ENCODE peak calls at places on chromosomes 7 and 10, in eight cellular contexts. N is Right ventricle myocardium superior; Q is epithelial cell of esophagus; M is pancreas; C is HEK293T; G is NCI-H1417 treated with DMSO at 0.1 percent for 48 hours; X is NCI-H1092; J is stimulated activated CD4-positive, alpha-beta T cell treated with anti-CD3 and anti-CD28 coated beads, Interleukin-1b, Interleukin-23, amount 100 ng/mL, for 1 hour. F is an unnamed sample.

GRCh38 chr7:18165176-18165575 is 137.5 kb upstream of the PRPS1L1 start:
- DNase-seq in M (no peak), C (no peak), Q (no peak), N (no peak), X (no peak), J (no peak), G (no peak), F (no peak)

GRCh38 chr7:79897166-79897565 is 237.5 kb upstream of the GNAI1 start:
- DNase-seq in N (no peak), M (no peak), Q (no peak), X (no peak), G (no peak), J (no peak), C (no peak), F (no peak)

GRCh38 chr10:124294811-124295770 is 123.6 kb downstream of the OAT start:
- DNase-seq in J (no peak), C (no peak), G (no peak), Q (peak; percentile 94), X (no peak), N (no peak), M (no peak), F (no peak)

GRCh38 chr7:1285556-1286301 is 53.1 kb downstream of the UNCX start:
- DNase-seq in Q (no peak), C (no peak), X (no peak), N (peak; percentile 27), J (no peak), M (no peak), G (no peak), F (no peak)

GRCh38 chr7:294440-295154 is 4.6 kb downstream of the FOXL3 start:
- DNase-seq in Q (no peak), C (no peak), G (no peak), N (no peak), M (no peak), X (no peak), J (no peak), F (no peak)

GRCh38 chr7:130910949-130911944 is 177.2 kb upstream of the KLF14 start:
- DNase-seq in M (no peak), C (no peak), N (no peak), Q (peak; percentile 76), X (no peak), J (no peak), G (no peak), F (no peak)

GRCh38 chr10:126917975-126918908 is 13.0 kb downstream of the DOCK1 start:
- DNase-seq in G (no peak), J (no peak), X (no peak), Q (no peak), N (no peak), C (no peak), M (no peak), F (no peak)

GRCh38 chr7:134307320-134307719 is 9.4 kb downstream of the SLC35B4 start:
- DNase-seq in X (no peak), G (no peak), J (no peak), Q (no peak), M (no peak), C (no peak), N (no peak), F (peak; percentile 41)

GRCh38 chr7:42893341-42894242 is 18.3 kb downstream of the C7orf25 start:
- DNase-seq in G (no peak), Q (no peak), X (peak; percentile 35), N (no peak), J (no peak), M (no peak), C (no peak), F (no peak)

GRCh38 chr10:86248062-86248461 is 118.5 kb downstream of the GRID1 start:
- DNase-seq in G (no peak), J (no peak), C (no peak), M (no peak), Q (no peak), N (no peak), X (no peak), F (no peak)

GRCh38 chr10:6498771-6499170 is 81.3 kb downstream of the PRKCQ start:
- DNase-seq in X (no peak), N (no peak), J (no peak), Q (peak; percentile 45), M (no peak), C (no peak), G (no peak), F (no peak)

GRCh38 chr10:11387044-11387443 is 224.4 kb downstream of the USP6NL start:
- DNase-seq in C (no peak), X (no peak), G (no peak), N (no peak), Q (no peak), M (no peak), J (no peak), F (no peak)

GRCh38 chr7:7352845-7353244 is 170.5 kb downstream of the C1GALT1 start:
- DNase-seq in X (no peak), C (no peak), Q (peak; percentile 84), J (no peak), N (no peak), M (no peak), G (no peak), F (no peak)

GRCh38 chr10:104614245-104614831 is 26.8 kb upstream of the SORCS3 start:
- DNase-seq in Q (peak; percentile 54), M (no peak), C (peak; percentile 65), N (no peak), X (no peak), J (no peak), G (no peak), F (peak; percentile 4)

GRCh38 chr10:93991596-93992284 is 2.0 kb upstream of the PLCE1 start:
- DNase-seq in G (no peak), X (no peak), J (no peak), M (peak; percentile 49), N (peak; percentile 61), C (peak; percentile 47), Q (peak; percentile 55), F (peak; percentile 61)

GRCh38 chr10:86314616-86315520 is 51.7 kb downstream of the GRID1 start:
- DNase-seq in X (no peak), M (no peak), N (no peak), C (no peak), Q (no peak), J (no peak), G (no peak), F (no peak)

GRCh38 chr7:143225047-143225446 is 3.2 kb downstream of the TAS2R40 start:
- DNase-seq in G (no peak), C (no peak), J (no peak), M (no peak), Q (no peak), N (no peak), X (no peak), F (no peak)

GRCh38 chr7:94630855-94631254 is 25.1 kb downstream of the SGCE start:
- DNase-seq in X (no peak), C (no peak), N (no peak), M (no peak), J (no peak), Q (no peak), G (no peak), F (no peak)

GRCh38 chr7:79515358-79515757 is 61.9 kb upstream of the MAGI2 start:
- DNase-seq in C (no peak), J (no peak), Q (no peak), N (no peak), M (no peak), X (no peak), G (no peak), F (no peak)

GRCh38 chr7:149886018-149886416 is 12.2 kb downstream of the ATP6V0E2 start:
- DNase-seq in J (no peak), M (no peak), X (no peak), N (no peak), Q (no peak), C (no peak), G (no peak), F (no peak)